ENCODE peak calls at places on chromosomes 2 and 18, in nine cellular contexts. Q, Y, L, W, G, D, S, Z and K are unnamed samples.

GRCh38 chr2:221554769-221555510 is 17.2 kb downstream of the EPHA4 start:
- DNase-seq in Y (peak), D (peak), Z (no peak), W (no peak), S (no peak), Q (no peak), L (no peak), G (peak), K (peak)

GRCh38 chr2:145022671-145023330 is 502.9 kb upstream of the ZEB2 start:
- DNase-seq in Z (no peak), W (no peak), S (no peak), Y (no peak), D (peak), L (no peak), G (peak), Q (no peak), K (peak)

GRCh38 chr2:38158361-38159128 is 82.6 kb upstream of the CYP1B1 start:
- DNase-seq in Q (no peak), D (no peak), G (no peak), Y (no peak), S (peak), L (no peak), Z (no peak), W (no peak), K (peak)

GRCh38 chr18:62999392-62999791 is 284.1 kb downstream of the PHLPP1 start:
- DNase-seq in Q (peak), S (peak), W (peak), D (peak), Y (no peak), Z (no peak), L (peak), G (peak), K (peak)

GRCh38 chr18:13611616-13612110 is 114.7 kb downstream of the FAM210A start:
- DNase-seq in D (peak), W (no peak), Z (no peak), G (peak), L (peak), Y (peak), Q (peak), S (peak), K (peak)

GRCh38 chr2:45119038-45119437 is 109.8 kb upstream of the SIX2 start:
- DNase-seq in Z (no peak), Y (no peak), D (peak), Q (no peak), L (no peak), G (peak), S (no peak), W (no peak), K (peak)

GRCh38 chr18:49699303-49699702 is 114.0 kb downstream of the ACAA2 start:
- DNase-seq in Q (no peak), Z (no peak), S (no peak), Y (peak), L (no peak), G (no peak), D (no peak), W (no peak), K (no peak)

GRCh38 chr2:233385489-233386044 is 31.3 kb downstream of the DGKD start:
- DNase-seq in L (no peak), G (no peak), W (no peak), Z (no peak), D (no peak), Y (no peak), Q (no peak), S (no peak), K (peak)

GRCh38 chr2:186542002-186542401 is 47.9 kb upstream of the ITGAV start:
- DNase-seq in W (no peak), G (no peak), Q (no peak), S (no peak), Z (no peak), Y (no peak), L (no peak), D (no peak), K (no peak)

GRCh38 chr18:12765127-12765526 is 62.3 kb downstream of the PSMG2 start:
- DNase-seq in Q (no peak), S (no peak), W (peak), L (no peak), D (no peak), G (no peak), Y (no peak), Z (no peak), K (no peak)

GRCh38 chr2:76613330-76613729 is 902.6 kb upstream of the GCFC2 start:
- DNase-seq in Q (no peak), W (no peak), Y (peak), Z (no peak), G (no peak), L (no peak), D (no peak), S (no peak), K (no peak)

GRCh38 chr2:33491685-33492084 is 15.2 kb downstream of the RASGRP3 start:
- DNase-seq in G (no peak), S (peak), Z (no peak), Y (peak), Q (no peak), W (no peak), L (no peak), D (no peak), K (no peak)

GRCh38 chr2:225462945-225463344 is 63.4 kb downstream of the NYAP2 start:
- DNase-seq in D (no peak), Q (no peak), S (no peak), Z (no peak), G (no peak), Y (no peak), L (no peak), W (no peak), K (peak)

GRCh38 chr2:230411484-230412368 is 4.3 kb upstream of the SP100 start:
- DNase-seq in W (peak), L (peak), Y (peak), Z (peak), S (peak), Q (peak), G (peak), D (peak), K (peak)

GRCh38 chr2:215843579-215843978 is 169.8 kb downstream of the MREG start:
- DNase-seq in G (peak), Y (no peak), L (no peak), S (no peak), D (peak), W (no peak), Q (no peak), Z (no peak), K (peak)